ENCODE peak calls at places on chromosomes 6 and 20, in seven cellular contexts. One of them, this sample, is unnamed.

GRCh38 chr6:105805581-105806023 is 280.5 kb upstream of the PRDM1 start:
- DNase-seq in SK-N-SH: no peak
- DNase-seq in K562: peak
- DNase-seq in HepG2: no peak
- DNase-seq in HCT116: no peak
- DNase-seq in H1: no peak
- DNase-seq in GM12878: no peak
- DNase-seq in this sample: no peak

GRCh38 chr6:134317471-134318131 is at the start of gene SGK1:
- DNase-seq in SK-N-SH: peak
- DNase-seq in K562: no peak
- DNase-seq in HepG2: no peak
- DNase-seq in HCT116: no peak
- DNase-seq in H1: peak
- DNase-seq in GM12878: no peak
- DNase-seq in this sample: peak

GRCh38 chr6:108736832-108737231 is 111.4 kb upstream of the ARMC2 start:
- DNase-seq in SK-N-SH: no peak
- DNase-seq in K562: peak
- DNase-seq in HepG2: peak
- DNase-seq in HCT116: peak
- DNase-seq in H1: no peak
- DNase-seq in GM12878: no peak
- DNase-seq in this sample: no peak

GRCh38 chr6:39362487-39362865 is 40.0 kb upstream of the KCNK16 start:
- DNase-seq in SK-N-SH: peak
- DNase-seq in K562: peak
- DNase-seq in HepG2: no peak
- DNase-seq in HCT116: no peak
- DNase-seq in H1: no peak
- DNase-seq in GM12878: no peak
- DNase-seq in this sample: no peak

GRCh38 chr20:64226686-64227576 is 28.6 kb upstream of the PCMTD2 start:
- DNase-seq in SK-N-SH: no peak
- DNase-seq in K562: no peak
- DNase-seq in HepG2: no peak
- DNase-seq in HCT116: no peak
- DNase-seq in H1: no peak
- DNase-seq in GM12878: no peak
- DNase-seq in this sample: no peak

GRCh38 chr20:45432294-45432693 is 16.4 kb downstream of the PIGT start:
- DNase-seq in SK-N-SH: no peak
- DNase-seq in K562: no peak
- DNase-seq in HepG2: no peak
- DNase-seq in HCT116: no peak
- DNase-seq in H1: no peak
- DNase-seq in GM12878: peak
- DNase-seq in this sample: no peak

GRCh38 chr6:43180985-43181384 is 1.0 kb upstream of the CUL9 start:
- DNase-seq in SK-N-SH: no peak
- DNase-seq in K562: peak
- DNase-seq in HepG2: no peak
- DNase-seq in HCT116: no peak
- DNase-seq in H1: no peak
- DNase-seq in GM12878: no peak
- DNase-seq in this sample: no peak

GRCh38 chr6:2858678-2859324 is 17.1 kb upstream of the SERPINB1 start:
- DNase-seq in SK-N-SH: no peak
- DNase-seq in K562: no peak
- DNase-seq in HepG2: no peak
- DNase-seq in HCT116: no peak
- DNase-seq in H1: no peak
- DNase-seq in GM12878: no peak
- DNase-seq in this sample: no peak

GRCh38 chr6:132096245-132096644 is 145.1 kb upstream of the CCN2 start:
- DNase-seq in SK-N-SH: no peak
- DNase-seq in K562: no peak
- DNase-seq in HepG2: peak
- DNase-seq in HCT116: no peak
- DNase-seq in H1: no peak
- DNase-seq in GM12878: no peak
- DNase-seq in this sample: no peak

GRCh38 chr20:58700121-58700780 is 7.7 kb downstream of the NPEPL1 start:
- DNase-seq in SK-N-SH: no peak
- DNase-seq in K562: no peak
- DNase-seq in HepG2: no peak
- DNase-seq in HCT116: no peak
- DNase-seq in H1: no peak
- DNase-seq in GM12878: no peak
- DNase-seq in this sample: no peak

GRCh38 chr20:50017160-50017559 is 34.4 kb downstream of the SNAI1 start:
- DNase-seq in SK-N-SH: no peak
- DNase-seq in K562: peak
- DNase-seq in HepG2: no peak
- DNase-seq in HCT116: no peak
- DNase-seq in H1: no peak
- DNase-seq in GM12878: no peak
- DNase-seq in this sample: no peak

GRCh38 chr20:6832811-6833210 is 65.3 kb downstream of the BMP2 start:
- DNase-seq in SK-N-SH: no peak
- DNase-seq in K562: no peak
- DNase-seq in HepG2: no peak
- DNase-seq in HCT116: no peak
- DNase-seq in H1: no peak
- DNase-seq in GM12878: no peak
- DNase-seq in this sample: no peak

GRCh38 chr20:6086868-6087267 is 33.0 kb upstream of the LRRN4 start:
- DNase-seq in SK-N-SH: no peak
- DNase-seq in K562: no peak
- DNase-seq in HepG2: no peak
- DNase-seq in HCT116: no peak
- DNase-seq in H1: no peak
- DNase-seq in GM12878: no peak
- DNase-seq in this sample: no peak

GRCh38 chr6:32868257-32868788 is 14.3 kb downstream of the PSMB9 start:
- DNase-seq in SK-N-SH: peak
- DNase-seq in K562: peak
- DNase-seq in HepG2: peak
- DNase-seq in HCT116: peak
- DNase-seq in H1: peak
- DNase-seq in GM12878: no peak
- DNase-seq in this sample: no peak

GRCh38 chr6:20757761-20758160 is 223.5 kb downstream of the CDKAL1 start:
- DNase-seq in SK-N-SH: no peak
- DNase-seq in K562: no peak
- DNase-seq in HepG2: no peak
- DNase-seq in HCT116: no peak
- DNase-seq in H1: no peak
- DNase-seq in GM12878: no peak
- DNase-seq in this sample: no peak

GRCh38 chr6:142014515-142014914 is 118.2 kb upstream of the GJE1 start:
- DNase-seq in SK-N-SH: no peak
- DNase-seq in K562: no peak
- DNase-seq in HepG2: no peak
- DNase-seq in HCT116: peak
- DNase-seq in H1: no peak
- DNase-seq in GM12878: no peak
- DNase-seq in this sample: no peak

GRCh38 chr6:150994026-150994425 is 128.5 kb downstream of the MTHFD1L start:
- DNase-seq in SK-N-SH: no peak
- DNase-seq in K562: no peak
- DNase-seq in HepG2: no peak
- DNase-seq in HCT116: no peak
- DNase-seq in H1: no peak
- DNase-seq in GM12878: no peak
- DNase-seq in this sample: no peak

GRCh38 chr20:60481051-60481741 is 523.0 kb downstream of the CDH26 start:
- DNase-seq in SK-N-SH: no peak
- DNase-seq in K562: no peak
- DNase-seq in HepG2: no peak
- DNase-seq in HCT116: no peak
- DNase-seq in H1: no peak
- DNase-seq in GM12878: no peak
- DNase-seq in this sample: no peak

GRCh38 chr6:27332692-27333641 is 20.9 kb upstream of the POM121L2 start:
- DNase-seq in SK-N-SH: peak
- DNase-seq in K562: peak
- DNase-seq in HepG2: peak
- DNase-seq in HCT116: peak
- DNase-seq in H1: peak
- DNase-seq in GM12878: peak
- DNase-seq in this sample: no peak

GRCh38 chr20:24825591-24825990 is 123.5 kb upstream of the CST7 start:
- DNase-seq in SK-N-SH: no peak
- DNase-seq in K562: no peak
- DNase-seq in HepG2: no peak
- DNase-seq in HCT116: no peak
- DNase-seq in H1: no peak
- DNase-seq in GM12878: no peak
- DNase-seq in this sample: no peak

GRCh38 chr6:147384737-147385710 is 123.5 kb upstream of the SAMD5 start:
- DNase-seq in SK-N-SH: no peak
- DNase-seq in K562: no peak
- DNase-seq in HepG2: no peak
- DNase-seq in HCT116: no peak
- DNase-seq in H1: no peak
- DNase-seq in GM12878: no peak
- DNase-seq in this sample: no peak

GRCh38 chr6:6008648-6009421 is 2.1 kb upstream of the NRN1 start:
- DNase-seq in SK-N-SH: peak
- DNase-seq in K562: peak
- DNase-seq in HepG2: peak
- DNase-seq in HCT116: peak
- DNase-seq in H1: peak
- DNase-seq in GM12878: peak
- DNase-seq in this sample: peak

GRCh38 chr6:8193541-8193940 is 91.2 kb upstream of the EEF1E1 start:
- DNase-seq in SK-N-SH: no peak
- DNase-seq in K562: no peak
- DNase-seq in HepG2: no peak
- DNase-seq in HCT116: no peak
- DNase-seq in H1: no peak
- DNase-seq in GM12878: no peak
- DNase-seq in this sample: no peak

GRCh38 chr6:138520463-138520862 is 21.2 kb upstream of the NHSL1 start:
- DNase-seq in SK-N-SH: peak
- DNase-seq in K562: no peak
- DNase-seq in HepG2: no peak
- DNase-seq in HCT116: no peak
- DNase-seq in H1: no peak
- DNase-seq in GM12878: no peak
- DNase-seq in this sample: no peak

GRCh38 chr20:3312940-3313656 is 74.1 kb upstream of the SLC4A11 start:
- DNase-seq in SK-N-SH: no peak
- DNase-seq in K562: no peak
- DNase-seq in HepG2: peak
- DNase-seq in HCT116: no peak
- DNase-seq in H1: no peak
- DNase-seq in GM12878: no peak
- DNase-seq in this sample: peak

GRCh38 chr20:62953167-62953838 is 794 bp downstream of the SLC17A9 start:
- DNase-seq in SK-N-SH: no peak
- DNase-seq in K562: no peak
- DNase-seq in HepG2: no peak
- DNase-seq in HCT116: no peak
- DNase-seq in H1: peak
- DNase-seq in GM12878: no peak
- DNase-seq in this sample: no peak

GRCh38 chr6:6820688-6821238 is 232.2 kb downstream of the LY86 start:
- DNase-seq in SK-N-SH: no peak
- DNase-seq in K562: no peak
- DNase-seq in HepG2: no peak
- DNase-seq in HCT116: peak
- DNase-seq in H1: no peak
- DNase-seq in GM12878: no peak
- DNase-seq in this sample: peak

DNA sequence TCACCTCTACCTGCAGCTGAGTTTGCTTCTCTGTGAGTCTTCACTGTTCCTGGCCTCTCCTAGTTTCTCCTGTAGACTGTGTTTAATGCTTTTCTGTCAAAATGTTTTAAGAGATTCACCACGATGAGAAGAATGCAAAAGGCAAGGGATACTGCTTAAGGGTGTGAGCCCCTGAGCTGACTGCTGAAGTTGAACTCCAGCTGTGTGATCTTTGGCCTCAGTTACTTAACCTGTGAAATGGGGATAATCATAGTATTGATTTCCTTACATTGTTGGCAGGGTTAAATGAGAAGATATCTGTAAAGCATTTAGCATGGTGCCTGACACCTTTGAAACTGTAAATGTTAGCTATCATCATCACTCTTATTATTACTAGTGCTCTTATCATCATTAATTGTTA is 230.2 kb upstream of the MYLIP start:
- DNase-seq in SK-N-SH: no peak
- DNase-seq in K562: no peak
- DNase-seq in HepG2: no peak
- DNase-seq in HCT116: no peak
- DNase-seq in H1: no peak
- DNase-seq in GM12878: no peak
- DNase-seq in this sample: no peak
- TF ChIP-seq JUND in SK-N-SH: no peak
- TF ChIP-seq JUND in K562: no peak
- TF ChIP-seq JUND in HepG2: no peak
- TF ChIP-seq JUND in HCT116: no peak
- TF ChIP-seq JUND in H1: no peak
- TF ChIP-seq JUND in GM12878: no peak
- TF ChIP-seq JUND in this sample: no peak

GRCh38 chr6:11263185-11263817 is 30.8 kb upstream of the NEDD9 start:
- DNase-seq in SK-N-SH: no peak
- DNase-seq in K562: no peak
- DNase-seq in HepG2: peak
- DNase-seq in HCT116: no peak
- DNase-seq in H1: no peak
- DNase-seq in GM12878: no peak
- DNase-seq in this sample: peak
- TF ChIP-seq JUND in SK-N-SH: no peak
- TF ChIP-seq JUND in K562: peak
- TF ChIP-seq JUND in HepG2: peak
- TF ChIP-seq JUND in HCT116: no peak
- TF ChIP-seq JUND in H1: no peak
- TF ChIP-seq JUND in GM12878: no peak
- TF ChIP-seq JUND in this sample: peak

GRCh38 chr6:78629154-78629721 is 238.1 kb upstream of the IRAK1BP1 start:
- DNase-seq in SK-N-SH: peak
- DNase-seq in K562: no peak
- DNase-seq in HepG2: no peak
- DNase-seq in HCT116: no peak
- DNase-seq in H1: peak
- DNase-seq in GM12878: no peak
- DNase-seq in this sample: no peak
- TF ChIP-seq JUND in SK-N-SH: no peak
- TF ChIP-seq JUND in K562: no peak
- TF ChIP-seq JUND in HepG2: no peak
- TF ChIP-seq JUND in HCT116: no peak
- TF ChIP-seq JUND in H1: no peak
- TF ChIP-seq JUND in GM12878: no peak
- TF ChIP-seq JUND in this sample: no peak

DNA sequence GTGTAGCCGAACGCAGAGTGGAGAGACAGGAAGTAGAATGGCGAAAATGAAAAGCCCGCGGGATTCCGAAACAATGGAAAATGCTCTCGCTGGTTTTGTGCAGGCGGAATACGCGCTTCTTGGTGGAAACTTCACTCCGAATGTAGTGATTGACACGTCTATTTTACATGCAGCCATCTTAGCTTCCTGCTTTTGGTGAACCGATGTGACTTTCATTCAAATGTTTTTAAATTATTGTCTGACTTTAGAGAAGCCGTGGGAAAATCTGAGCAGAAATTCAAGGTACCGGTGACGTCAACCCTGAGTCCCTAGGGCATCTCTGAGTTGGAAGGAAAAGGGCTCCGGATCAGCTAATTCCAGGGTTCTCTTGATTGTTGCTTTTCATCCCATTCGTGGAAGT is 11.4 kb downstream of the GPX5 start:
- DNase-seq in SK-N-SH: peak
- DNase-seq in K562: no peak
- DNase-seq in HepG2: no peak
- DNase-seq in HCT116: no peak
- DNase-seq in H1: no peak
- DNase-seq in GM12878: no peak
- DNase-seq in this sample: no peak
- TF ChIP-seq JUND in SK-N-SH: no peak
- TF ChIP-seq JUND in K562: no peak
- TF ChIP-seq JUND in HepG2: no peak
- TF ChIP-seq JUND in HCT116: no peak
- TF ChIP-seq JUND in H1: peak
- TF ChIP-seq JUND in GM12878: no peak
- TF ChIP-seq JUND in this sample: no peak

This sample was measured in T47D.